ENCODE peak calls at places on chromosomes 4 and X, in six cellular contexts. One of them, this sample, is unnamed. For H3K4me1, the result is how much of the 10 kb centered on the place peaks cover.

GRCh38 chrX:17654116-17654515 is 83.2 kb upstream of the SCML1 start:
- DNase-seq in right atrium auricular region: no peak
- DNase-seq in GM23248: no peak
- DNase-seq in cardiac muscle cell: no peak
- DNase-seq in mucosa of descending colon: no peak
- DNase-seq in kidney: no peak
- DNase-seq in this sample: no peak

GRCh38 chr4:128844931-128845330 is 35.4 kb downstream of the JADE1 start:
- DNase-seq in GM23248: no peak
- DNase-seq in kidney: peak
- DNase-seq in cardiac muscle cell: no peak
- DNase-seq in right atrium auricular region: no peak
- DNase-seq in mucosa of descending colon: no peak
- DNase-seq in this sample: no peak

GRCh38 chr4:77332696-77333270 is 175.8 kb downstream of the CCNG2 start:
- DNase-seq in mucosa of descending colon: no peak
- DNase-seq in kidney: no peak
- DNase-seq in right atrium auricular region: no peak
- DNase-seq in cardiac muscle cell: no peak
- DNase-seq in GM23248: no peak
- DNase-seq in this sample: no peak

GRCh38 chr4:75003979-75004378 is 71.1 kb downstream of the PARM1 start:
- DNase-seq in kidney: no peak
- DNase-seq in right atrium auricular region: no peak
- DNase-seq in cardiac muscle cell: no peak
- DNase-seq in GM23248: no peak
- DNase-seq in mucosa of descending colon: no peak
- DNase-seq in this sample: no peak

GRCh38 chr4:110042540-110043517 is 130.1 kb downstream of the EGF start:
- DNase-seq in right atrium auricular region: no peak
- DNase-seq in GM23248: no peak
- DNase-seq in cardiac muscle cell: no peak
- DNase-seq in mucosa of descending colon: no peak
- DNase-seq in kidney: no peak
- DNase-seq in this sample: no peak

GRCh38 chr4:27620886-27621285 is 760.2 kb downstream of the STIM2 start:
- DNase-seq in right atrium auricular region: no peak
- DNase-seq in mucosa of descending colon: no peak
- DNase-seq in GM23248: no peak
- DNase-seq in cardiac muscle cell: no peak
- DNase-seq in kidney: no peak
- DNase-seq in this sample: no peak

GRCh38 chr4:124867551-124867950 is 155.0 kb upstream of the ANKRD50 start:
- DNase-seq in GM23248: peak
- DNase-seq in kidney: no peak
- DNase-seq in right atrium auricular region: no peak
- DNase-seq in cardiac muscle cell: no peak
- DNase-seq in mucosa of descending colon: no peak
- DNase-seq in this sample: no peak

GRCh38 chr4:6498511-6499240 is 26.3 kb upstream of the PPP2R2C start:
- DNase-seq in cardiac muscle cell: no peak
- DNase-seq in GM23248: no peak
- DNase-seq in kidney: no peak
- DNase-seq in right atrium auricular region: no peak
- DNase-seq in mucosa of descending colon: no peak
- DNase-seq in this sample: no peak

GRCh38 chr4:188767496-188767895 is 628.3 kb downstream of the TRIML1 start:
- DNase-seq in cardiac muscle cell: no peak
- DNase-seq in kidney: no peak
- DNase-seq in mucosa of descending colon: no peak
- DNase-seq in GM23248: no peak
- DNase-seq in right atrium auricular region: no peak
- DNase-seq in this sample: no peak

GRCh38 chrX:16882188-16882587 is 12.0 kb upstream of the RBBP7 start:
- DNase-seq in cardiac muscle cell: no peak
- DNase-seq in kidney: no peak
- DNase-seq in GM23248: peak
- DNase-seq in mucosa of descending colon: peak
- DNase-seq in right atrium auricular region: no peak
- DNase-seq in this sample: peak

GRCh38 chr4:37803348-37803973 is 23.0 kb upstream of the PGM2 start:
- DNase-seq in right atrium auricular region: no peak
- DNase-seq in GM23248: peak
- DNase-seq in kidney: no peak
- DNase-seq in cardiac muscle cell: peak
- DNase-seq in mucosa of descending colon: no peak
- DNase-seq in this sample: peak

GRCh38 chr4:94523033-94523590 is 71.4 kb downstream of the PDLIM5 start:
- DNase-seq in kidney: no peak
- DNase-seq in GM23248: peak
- DNase-seq in right atrium auricular region: no peak
- DNase-seq in cardiac muscle cell: no peak
- DNase-seq in mucosa of descending colon: no peak
- DNase-seq in this sample: no peak

GRCh38 chrX:153955451-153955732 is 10.9 kb upstream of the RENBP start:
- DNase-seq in mucosa of descending colon: no peak
- DNase-seq in cardiac muscle cell: no peak
- DNase-seq in GM23248: no peak
- DNase-seq in right atrium auricular region: no peak
- DNase-seq in kidney: no peak
- DNase-seq in this sample: no peak

GRCh38 chr4:81213671-81214070 is 1.4 kb downstream of the PRKG2 start:
- DNase-seq in cardiac muscle cell: no peak
- DNase-seq in kidney: no peak
- DNase-seq in GM23248: peak
- DNase-seq in mucosa of descending colon: no peak
- DNase-seq in right atrium auricular region: no peak
- DNase-seq in this sample: no peak

GRCh38 chr4:113540859-113541258 is 220.7 kb downstream of the CAMK2D start:
- DNase-seq in mucosa of descending colon: no peak
- DNase-seq in kidney: no peak
- DNase-seq in right atrium auricular region: no peak
- DNase-seq in GM23248: peak
- DNase-seq in cardiac muscle cell: peak
- DNase-seq in this sample: no peak

GRCh38 chr4:110087116-110087708 is 111.2 kb downstream of the ELOVL6 start:
- DNase-seq in cardiac muscle cell: no peak
- DNase-seq in GM23248: peak
- DNase-seq in kidney: no peak
- DNase-seq in mucosa of descending colon: no peak
- DNase-seq in right atrium auricular region: no peak
- DNase-seq in this sample: peak

GRCh38 chr4:69764311-69764710 is 3.9 kb upstream of the SULT1B1 start:
- DNase-seq in mucosa of descending colon: no peak
- DNase-seq in GM23248: no peak
- DNase-seq in cardiac muscle cell: no peak
- DNase-seq in right atrium auricular region: no peak
- DNase-seq in kidney: no peak
- DNase-seq in this sample: peak

GRCh38 chrX:79366888-79367749 is at the start of gene ITM2A:
- DNase-seq in mucosa of descending colon: peak
- DNase-seq in kidney: peak
- DNase-seq in right atrium auricular region: peak
- DNase-seq in cardiac muscle cell: peak
- DNase-seq in GM23248: no peak
- DNase-seq in this sample: peak

GRCh38 chr4:138178566-138178965 is 63.6 kb downstream of the SLC7A11 start:
- DNase-seq in right atrium auricular region: no peak
- DNase-seq in kidney: no peak
- DNase-seq in GM23248: peak
- DNase-seq in mucosa of descending colon: no peak
- DNase-seq in cardiac muscle cell: no peak
- DNase-seq in this sample: no peak

GRCh38 chr4:46329118-46329976 is 60.6 kb downstream of the GABRA2 start:
- DNase-seq in GM23248: peak
- DNase-seq in right atrium auricular region: no peak
- DNase-seq in mucosa of descending colon: no peak
- DNase-seq in kidney: no peak
- DNase-seq in cardiac muscle cell: peak
- DNase-seq in this sample: peak

GRCh38 chrX:27987862-27988646 is 6.8 kb upstream of the DCAF8L1 start:
- DNase-seq in GM23248: no peak
- DNase-seq in mucosa of descending colon: peak
- DNase-seq in kidney: no peak
- DNase-seq in right atrium auricular region: no peak
- DNase-seq in cardiac muscle cell: no peak
- DNase-seq in this sample: no peak

GRCh38 chr4:10101559-10102192 is 14.9 kb downstream of the WDR1 start:
- DNase-seq in right atrium auricular region: no peak
- DNase-seq in kidney: peak
- DNase-seq in mucosa of descending colon: no peak
- DNase-seq in cardiac muscle cell: no peak
- DNase-seq in GM23248: peak
- DNase-seq in this sample: no peak

GRCh38 chr4:17636696-17637351 is 22.4 kb downstream of the MED28 start:
- DNase-seq in right atrium auricular region: peak
- DNase-seq in GM23248: peak
- DNase-seq in kidney: peak
- DNase-seq in mucosa of descending colon: peak
- DNase-seq in cardiac muscle cell: peak
- DNase-seq in this sample: peak

GRCh38 chr4:26452565-26453531 is 37.4 kb downstream of the CCKAR start:
- DNase-seq in kidney: no peak
- DNase-seq in GM23248: no peak
- DNase-seq in mucosa of descending colon: no peak
- DNase-seq in right atrium auricular region: no peak
- DNase-seq in cardiac muscle cell: no peak
- DNase-seq in this sample: no peak

GRCh38 chr4:113844369-113844768 is 82.8 kb upstream of the CAMK2D start:
- DNase-seq in GM23248: no peak
- DNase-seq in right atrium auricular region: no peak
- DNase-seq in mucosa of descending colon: no peak
- DNase-seq in cardiac muscle cell: no peak
- DNase-seq in kidney: no peak
- DNase-seq in this sample: no peak

GRCh38 chr4:110636677-110637407 is 14.0 kb upstream of the PITX2 start:
- DNase-seq in GM23248: peak
- DNase-seq in kidney: peak
- DNase-seq in cardiac muscle cell: peak
- DNase-seq in mucosa of descending colon: no peak
- DNase-seq in right atrium auricular region: no peak
- DNase-seq in this sample: peak

GRCh38 chr4:7761312-7761711 is 178.3 kb downstream of the AFAP1 start:
- DNase-seq in GM23248: no peak
- DNase-seq in mucosa of descending colon: peak
- DNase-seq in cardiac muscle cell: no peak
- DNase-seq in kidney: peak
- DNase-seq in right atrium auricular region: no peak
- DNase-seq in this sample: no peak
- H3K4me1 ChIP-seq in GM23248: under half
- H3K4me1 ChIP-seq in mucosa of descending colon: under half
- H3K4me1 ChIP-seq in cardiac muscle cell: under half
- H3K4me1 ChIP-seq in kidney: under half
- H3K4me1 ChIP-seq in right atrium auricular region: under half
- H3K4me1 ChIP-seq in this sample: under half

DNA sequence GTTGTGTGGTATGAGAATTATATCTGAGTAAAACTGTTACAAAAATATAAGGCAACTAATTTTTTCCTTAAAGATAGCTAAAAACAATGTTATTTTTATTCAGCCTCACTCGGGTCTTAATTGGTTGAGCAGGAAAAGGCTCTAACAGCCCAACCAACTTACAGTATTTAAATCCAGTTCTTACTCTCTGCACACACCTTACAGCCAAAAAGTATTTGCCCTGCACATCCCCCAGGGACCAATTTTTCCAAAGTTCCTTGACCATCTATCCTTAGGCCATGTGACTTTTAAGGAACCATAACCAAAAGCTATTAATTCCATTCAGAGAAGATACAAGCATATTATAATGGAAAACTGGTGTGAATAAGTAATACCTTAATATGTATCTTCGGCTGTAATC is 1.2 kb upstream of the THAP9 start:
- DNase-seq in cardiac muscle cell: no peak
- DNase-seq in kidney: no peak
- DNase-seq in right atrium auricular region: no peak
- DNase-seq in GM23248: peak
- DNase-seq in mucosa of descending colon: no peak
- DNase-seq in this sample: no peak
- H3K4me1 ChIP-seq in cardiac muscle cell: under half
- H3K4me1 ChIP-seq in kidney: under half
- H3K4me1 ChIP-seq in right atrium auricular region: under half
- H3K4me1 ChIP-seq in GM23248: under half
- H3K4me1 ChIP-seq in mucosa of descending colon: under half
- H3K4me1 ChIP-seq in this sample: under half

GRCh38 chr4:3332498-3332897 is 39.7 kb downstream of the RGS12 start:
- DNase-seq in mucosa of descending colon: no peak
- DNase-seq in GM23248: no peak
- DNase-seq in kidney: no peak
- DNase-seq in cardiac muscle cell: no peak
- DNase-seq in right atrium auricular region: peak
- DNase-seq in this sample: no peak
- H3K4me1 ChIP-seq in mucosa of descending colon: under half
- H3K4me1 ChIP-seq in GM23248: under half
- H3K4me1 ChIP-seq in kidney: under half
- H3K4me1 ChIP-seq in cardiac muscle cell: under half
- H3K4me1 ChIP-seq in right atrium auricular region: under half
- H3K4me1 ChIP-seq in this sample: under half

DNA sequence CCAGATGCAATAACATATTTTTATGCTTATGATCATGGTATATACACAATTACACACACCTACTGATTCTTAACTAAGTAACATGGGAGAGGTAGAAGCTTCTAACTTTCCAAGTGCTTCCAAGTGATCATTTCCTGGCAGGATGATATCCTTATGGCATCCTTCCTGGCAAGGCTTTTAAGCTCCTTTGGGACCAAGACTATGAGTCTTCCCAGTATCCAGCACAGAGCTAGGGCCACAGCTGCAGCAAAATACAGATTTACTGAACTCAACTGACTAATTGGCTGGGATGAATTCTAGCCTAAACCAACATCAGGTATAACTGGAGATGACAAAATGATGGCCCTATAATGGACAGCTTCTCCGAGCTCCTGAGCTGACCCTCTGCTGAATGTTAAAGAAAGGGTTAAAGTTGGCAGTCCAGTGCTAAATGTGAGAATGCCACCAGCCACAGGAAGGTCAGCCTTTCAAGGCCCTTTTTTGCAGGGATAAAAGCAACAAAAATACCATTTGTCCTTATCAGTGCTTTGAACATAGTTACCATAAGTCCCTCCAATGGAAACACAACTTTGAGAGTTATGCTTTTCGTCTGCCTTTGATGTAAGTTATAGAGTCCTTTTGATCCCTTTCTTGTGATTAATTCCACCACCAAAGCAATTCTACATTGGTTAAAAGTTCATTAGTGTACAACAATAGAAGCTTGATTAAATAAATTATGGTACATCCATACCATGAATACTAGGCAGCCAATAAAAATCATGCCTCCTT is 73.4 kb downstream of the MGST2 start:
- DNase-seq in cardiac muscle cell: no peak
- DNase-seq in GM23248: peak
- DNase-seq in right atrium auricular region: peak
- DNase-seq in kidney: no peak
- DNase-seq in mucosa of descending colon: no peak
- DNase-seq in this sample: no peak
- H3K4me1 ChIP-seq in cardiac muscle cell: half or more
- H3K4me1 ChIP-seq in GM23248: under half
- H3K4me1 ChIP-seq in right atrium auricular region: under half
- H3K4me1 ChIP-seq in kidney: under half
- H3K4me1 ChIP-seq in mucosa of descending colon: under half
- H3K4me1 ChIP-seq in this sample: under half

This sample was measured in A673.